ENCODE peak calls at places on chromosomes 2 and 18, in five cellular contexts. L is GM12878, X is HEK293T, P is HepG2, U is SK-N-SH. T is an unnamed sample.

GRCh38 chr2:84971799-84972790 is 1.1 kb downstream of the KCMF1 start:
- DNase-seq in P (no peak), X (peak), L (no peak), U (peak), T (no peak)

GRCh38 chr2:25897500-25897899 is 19.2 kb upstream of the ASXL2 start:
- DNase-seq in P (no peak), L (no peak), X (no peak), U (no peak), T (no peak)

GRCh38 chr2:233098615-233099014 is 38.5 kb downstream of the INPP5D start:
- DNase-seq in L (no peak), X (peak), U (peak), P (peak), T (no peak)

GRCh38 chr18:39453356-39453755 is 1887.8 kb upstream of the CELF4 start:
- DNase-seq in X (no peak), L (no peak), U (no peak), P (no peak), T (no peak)

GRCh38 chr2:2898744-2899143 is 478.9 kb downstream of the EIPR1 start:
- DNase-seq in L (no peak), X (no peak), P (no peak), U (no peak), T (no peak)

GRCh38 chr2:7884338-7884737 is 797.5 kb upstream of the ID2 start:
- DNase-seq in L (no peak), X (no peak), U (peak), P (no peak), T (no peak)

GRCh38 chr2:68974251-68974650 is at the start of gene GKN1:
- DNase-seq in L (no peak), X (no peak), P (no peak), U (no peak), T (no peak)

GRCh38 chr2:5164806-5165525 is 527.2 kb upstream of the SOX11 start:
- DNase-seq in P (no peak), U (no peak), X (no peak), L (no peak), T (no peak)

GRCh38 chr2:135916232-135916631 is 40.0 kb upstream of the MCM6 start:
- DNase-seq in L (no peak), P (peak), U (peak), X (no peak), T (peak)

GRCh38 chr2:62475172-62476011 is 30.6 kb downstream of the TMEM17 start:
- DNase-seq in L (no peak), U (peak), P (no peak), X (no peak), T (no peak)

GRCh38 chr2:232532406-232532805 is 6.4 kb downstream of the CHRND start:
- DNase-seq in P (no peak), X (no peak), U (peak), L (no peak), T (no peak)

DNA sequence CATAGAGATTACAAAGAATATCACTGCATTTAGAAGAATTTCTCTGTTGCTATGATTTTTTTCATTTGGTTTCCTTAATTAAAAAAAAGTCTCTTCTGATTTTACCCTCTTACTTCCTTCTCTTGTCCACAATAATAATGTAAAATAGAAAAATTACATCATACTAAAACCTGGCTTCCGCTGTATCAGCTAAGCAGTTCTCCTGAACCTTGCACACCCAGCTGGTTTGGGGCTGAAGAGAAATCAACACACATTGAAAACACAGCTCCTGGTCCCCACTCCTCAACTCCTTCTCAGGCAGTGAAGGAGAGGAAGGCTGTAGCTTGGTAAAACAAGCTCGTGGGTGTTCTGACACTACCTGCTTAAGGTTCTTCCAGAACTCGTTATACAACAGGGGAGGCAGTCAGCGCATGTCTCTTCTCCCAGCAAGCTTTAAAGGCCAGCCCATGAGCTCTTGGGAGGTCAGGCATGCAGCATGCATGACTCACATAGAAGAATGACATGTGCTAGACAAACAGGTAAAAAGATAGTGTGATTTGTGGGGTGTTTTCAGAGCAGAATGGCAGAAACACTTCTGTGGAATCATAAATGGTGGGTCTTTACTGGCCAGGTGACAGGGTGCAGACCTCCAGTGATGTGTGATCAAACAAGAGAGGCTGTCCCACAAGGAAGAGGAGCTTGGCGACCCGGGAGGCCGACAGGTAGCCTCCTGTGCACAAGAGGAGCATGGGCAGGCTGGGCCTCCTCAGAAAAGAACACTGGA is 69.1 kb downstream of the UXS1 start:
- DNase-seq in L (no peak), U (no peak), X (no peak), P (peak), T (no peak)
- TF ChIP-seq FOXM1 in L (no peak), U (no peak), X (no peak), P (no peak), T (no peak)

GRCh38 chr2:21395366-21395765 is 271.6 kb downstream of the TDRD15 start:
- DNase-seq in P (peak), X (peak), U (peak), L (no peak), T (peak)
- TF ChIP-seq FOXM1 in P (no peak), X (no peak), U (no peak), L (no peak), T (no peak)

DNA sequence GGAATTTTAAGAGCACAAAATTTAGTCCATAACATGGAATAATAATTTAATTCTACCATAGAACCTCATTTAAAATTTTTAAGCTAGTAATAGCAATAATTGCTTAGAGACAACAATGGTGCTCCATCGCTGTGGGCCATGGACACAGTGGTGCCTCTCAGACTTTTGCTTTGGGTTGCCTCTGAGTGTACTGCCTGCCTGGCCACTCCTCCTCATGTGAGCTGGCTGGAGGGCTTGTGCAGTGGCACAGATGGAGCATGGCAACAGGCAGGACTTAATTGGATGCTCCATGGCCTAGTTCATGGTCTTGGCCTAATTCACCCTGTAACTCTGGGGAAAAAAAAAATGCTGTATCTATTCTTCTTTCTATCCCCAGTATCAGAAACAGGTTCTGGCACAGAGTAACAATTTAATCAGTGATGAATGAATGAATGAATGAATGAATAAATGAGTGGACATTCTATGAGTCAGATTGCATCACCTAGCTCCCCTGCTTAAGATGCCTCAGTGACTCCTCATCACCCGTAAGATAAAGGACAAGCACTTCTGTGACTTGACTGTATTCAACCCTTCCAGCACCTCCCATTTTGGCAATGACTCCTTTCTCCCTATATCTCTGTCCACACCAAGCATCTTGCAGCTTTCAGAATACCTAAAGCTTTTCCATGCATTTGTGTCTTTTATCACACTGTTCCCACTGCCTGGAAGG is 211.8 kb upstream of the SLC14A2 start:
- DNase-seq in U (no peak), P (no peak), L (no peak), X (no peak), T (no peak)
- TF ChIP-seq FOXM1 in U (no peak), P (no peak), L (no peak), X (no peak), T (no peak)

GRCh38 chr18:76819411-76820136 is 2.8 kb upstream of the ZNF236 start:
- DNase-seq in L (no peak), U (no peak), X (no peak), P (no peak), T (no peak)
- TF ChIP-seq FOXM1 in L (no peak), U (no peak), X (no peak), P (no peak), T (no peak)

DNA sequence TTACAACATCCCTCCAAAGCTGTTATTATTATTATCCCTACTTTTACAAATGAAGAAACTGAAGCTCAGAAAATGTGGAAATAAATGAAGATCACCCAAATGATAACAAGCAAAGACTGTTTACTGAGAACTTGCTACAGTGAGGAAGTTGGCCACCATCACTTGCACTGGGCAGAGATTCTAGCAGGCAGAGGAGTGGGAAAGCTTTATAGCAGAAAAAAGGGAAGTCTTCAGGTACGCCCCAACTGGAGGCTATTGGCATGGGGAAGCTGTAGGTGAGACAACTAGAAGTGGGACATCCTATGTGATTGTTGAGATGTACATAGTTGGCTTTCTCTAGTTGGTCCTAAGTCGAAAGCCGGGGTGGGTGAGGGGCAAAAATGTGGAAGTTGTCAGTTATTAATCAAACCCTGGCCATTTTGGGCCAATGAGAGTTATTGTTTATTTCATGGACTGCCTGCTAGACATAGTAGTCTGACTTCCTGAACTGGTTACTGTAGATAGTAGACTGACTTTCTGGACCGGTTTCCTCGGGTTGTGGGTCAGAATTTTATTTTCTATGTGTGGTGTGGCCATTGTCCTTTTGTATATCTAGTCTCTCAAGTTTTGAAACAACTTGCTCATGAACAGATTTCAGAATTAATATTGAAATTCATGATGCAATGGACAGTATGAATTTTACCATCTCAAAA is 40.2 kb upstream of the STAT4 start:
- DNase-seq in U (no peak), P (no peak), X (no peak), L (no peak), T (no peak)
- TF ChIP-seq FOXM1 in U (no peak), P (no peak), X (no peak), L (no peak), T (no peak)

GRCh38 chr2:24870440-24870839 is 49.6 kb downstream of the ADCY3 start:
- DNase-seq in U (no peak), P (no peak), X (no peak), L (no peak), T (no peak)

GRCh38 chr2:24871852-24872323 is 48.1 kb downstream of the ADCY3 start:
- DNase-seq in X (no peak), P (no peak), L (no peak), U (no peak), T (no peak)

GRCh38 chr2:24872344-24873115 is 47.5 kb downstream of the ADCY3 start:
- DNase-seq in P (no peak), L (no peak), U (no peak), X (no peak), T (no peak)

GRCh38 chr2:24873619-24874018 is 46.4 kb downstream of the ADCY3 start:
- DNase-seq in L (no peak), P (no peak), U (no peak), X (no peak), T (no peak)

DNA sequence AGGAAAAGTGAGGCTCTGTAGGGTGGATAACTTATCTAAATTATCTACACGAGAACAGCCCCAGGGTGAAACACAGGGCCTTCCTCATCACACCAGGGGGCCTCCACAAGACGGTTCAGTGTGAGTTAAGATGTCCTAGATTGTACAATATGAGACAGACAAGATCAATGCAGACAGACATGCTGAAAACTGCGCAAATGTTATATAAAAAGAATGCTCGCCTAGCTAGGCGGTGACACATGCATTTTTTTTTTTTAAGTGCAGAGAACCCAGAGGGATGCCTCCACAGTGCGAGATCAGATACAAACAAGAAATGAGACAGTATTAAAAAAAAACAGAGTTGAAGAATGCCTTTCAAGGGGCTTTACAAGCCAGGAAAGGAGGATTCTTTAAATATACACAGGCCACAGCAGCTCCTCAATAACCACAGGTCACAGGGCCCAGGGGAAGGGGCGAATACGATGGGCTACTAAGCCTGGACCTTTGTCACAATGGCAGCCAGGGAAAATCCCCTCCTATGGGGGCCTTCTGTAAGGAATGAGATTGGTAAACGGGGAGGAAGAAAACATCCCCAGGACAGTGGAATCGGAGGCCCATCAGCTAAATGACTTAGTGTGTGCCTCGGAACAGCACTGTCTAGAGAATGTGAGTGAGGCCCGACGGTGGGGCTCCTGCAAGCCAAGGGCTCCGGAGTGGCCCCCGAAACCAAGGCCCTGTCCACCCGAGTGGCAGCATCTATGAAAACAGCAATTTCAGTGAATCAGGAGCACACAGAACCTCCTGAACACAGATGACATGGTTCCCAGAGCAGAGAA is 48.9 kb downstream of the ADCY3 start:
- DNase-seq in P (no peak), X (no peak), L (no peak), U (no peak), T (no peak)
- TF ChIP-seq FOXM1 in P (no peak), X (no peak), L (no peak), U (no peak), T (no peak)

DNA sequence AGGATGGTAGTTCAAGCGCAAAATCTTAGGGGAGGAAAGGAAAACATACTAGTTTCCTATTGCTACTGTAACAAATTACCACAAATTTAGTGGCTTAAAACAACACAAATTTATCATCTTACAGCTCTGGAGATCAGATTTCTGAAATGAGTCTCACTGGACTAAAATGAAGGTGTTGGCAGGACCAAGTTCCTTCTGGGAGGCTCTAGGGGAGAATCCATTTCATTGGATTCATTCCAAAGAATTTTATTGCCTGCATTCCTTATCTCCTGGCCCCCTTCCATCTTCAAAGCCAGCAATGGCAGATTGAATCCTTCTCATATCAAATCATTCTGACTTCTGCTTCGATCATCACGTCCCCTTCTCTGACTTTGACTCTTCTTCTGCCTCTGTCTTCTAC is 250.9 kb downstream of the IRS1 start:
- DNase-seq in P (no peak), U (no peak), X (no peak), L (no peak), T (no peak)
- TF ChIP-seq FOXM1 in P (no peak), U (no peak), X (no peak), L (no peak), T (no peak)

DNA sequence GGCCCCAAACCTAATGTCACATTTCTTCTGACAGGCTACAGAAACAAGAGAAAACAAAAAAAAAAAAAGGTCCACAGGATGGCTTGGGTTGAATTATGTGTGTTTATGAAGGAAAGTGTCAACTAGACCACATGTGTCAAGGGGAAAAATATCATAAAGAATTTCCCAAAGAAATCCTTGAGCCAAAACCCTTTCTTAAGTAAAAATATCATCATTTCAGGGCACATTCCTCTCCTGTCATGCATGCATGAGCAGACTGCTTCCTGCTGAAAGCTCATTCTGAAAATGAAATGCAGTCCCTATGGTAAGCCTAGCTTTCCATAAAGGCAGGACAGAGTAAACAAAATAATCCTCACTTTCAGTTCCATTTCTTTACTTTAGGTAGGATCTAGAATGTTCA is 85.7 kb upstream of the RBBP8 start:
- DNase-seq in L (no peak), P (no peak), U (no peak), X (no peak), T (no peak)
- TF ChIP-seq FOXM1 in L (no peak), P (no peak), U (no peak), X (no peak), T (no peak)